ENCODE peak calls at places on chromosomes 3 and 15, in six cellular contexts. M is body of pancreas, J is AG10803, L is fibroblast of lung, A is IMR-90, B is AG04449. W is an unnamed sample.

GRCh38 chr15:29968099-29968892 is 114.5 kb upstream of the GOLGA8J start:
- DNase-seq in A (no peak), J (no peak), L (no peak), B (no peak), M (peak; percentile 15), W (no peak)

GRCh38 chr3:144496116-144496835 is 524.7 kb downstream of the DIPK2A start:
- DNase-seq in B (no peak), A (no peak), J (no peak), M (no peak), L (peak; percentile 6), W (no peak)

GRCh38 chr3:117722856-117723255 is 1013.3 kb downstream of the TUSC7 start:
- DNase-seq in B (no peak), M (no peak), A (no peak), J (no peak), L (no peak), W (no peak)

GRCh38 chr3:73669268-73669667 is 44.5 kb upstream of the PDZRN3 start:
- DNase-seq in B (no peak), M (no peak), J (peak; percentile 35), A (peak; percentile 81), L (peak; percentile 56), W (peak; percentile 43)

GRCh38 chr15:90465140-90465929 is 64.4 kb upstream of the CRTC3 start:
- DNase-seq in B (no peak), A (peak; percentile 81), M (no peak), L (peak; percentile 77), J (peak; percentile 21), W (peak; percentile 74)

GRCh38 chr3:197309528-197310361 is 11.3 kb upstream of the DLG1 start:
- DNase-seq in B (peak; percentile 89), J (peak; percentile 97), M (no peak), L (peak; percentile 95), A (peak; percentile 93), W (peak; percentile 88)

GRCh38 chr3:12318758-12319621 is 30.1 kb downstream of the PPARG start:
- DNase-seq in B (no peak), M (no peak), L (peak; percentile 89), J (no peak), A (no peak), W (peak; percentile 53)

GRCh38 chr3:44932986-44933944 is 42.7 kb downstream of the ZDHHC3 start:
- DNase-seq in A (no peak), L (no peak), J (no peak), M (no peak), B (no peak), W (no peak)

GRCh38 chr15:66714543-66714981 is 12.5 kb downstream of the SMAD6 start:
- DNase-seq in A (peak; percentile 69), M (no peak), L (peak; percentile 60), B (no peak), J (peak; percentile 65), W (peak; percentile 68)

GRCh38 chr3:65742914-65743313 is 295.8 kb downstream of the MAGI1 start:
- DNase-seq in L (peak; percentile 20), M (no peak), B (no peak), J (no peak), A (peak; percentile 81), W (no peak)

GRCh38 chr3:50269977-50270413 is 1.0 kb downstream of the SEMA3B start:
- DNase-seq in B (no peak), J (peak; percentile 47), M (no peak), L (no peak), A (peak; percentile 63), W (no peak)

GRCh38 chr3:1929788-1930414 is 168.8 kb upstream of the CNTN4 start:
- DNase-seq in M (no peak), B (no peak), L (no peak), A (no peak), J (no peak), W (no peak)

GRCh38 chr3:133301731-133302130 is 98.1 kb upstream of the BFSP2 start:
- DNase-seq in L (no peak), A (peak; percentile 53), J (no peak), B (no peak), M (no peak), W (peak; percentile 24)

GRCh38 chr3:150449169-150449721 is 41.1 kb downstream of the TSC22D2 start:
- DNase-seq in L (peak; percentile 74), M (no peak), A (peak; percentile 85), B (no peak), J (peak; percentile 75), W (peak; percentile 73)

GRCh38 chr3:102141913-102142210 is 292.5 kb downstream of the NFKBIZ start:
- DNase-seq in B (no peak), L (peak; percentile 3), M (no peak), J (no peak), A (no peak), W (no peak)

GRCh38 chr15:98806275-98806895 is 158.0 kb downstream of the IGF1R start:
- DNase-seq in L (no peak), M (no peak), A (no peak), J (no peak), B (no peak), W (no peak)

GRCh38 chr3:4981160-4981687 is 2.0 kb downstream of the BHLHE40 start:
- DNase-seq in B (no peak), L (peak; percentile 33), A (peak; percentile 34), J (peak; percentile 33), M (no peak), W (peak; percentile 62)

GRCh38 chr15:29123171-29123570 is 146.5 kb downstream of the NSMCE3 start:
- DNase-seq in L (no peak), B (no peak), A (no peak), J (no peak), M (no peak), W (no peak)

GRCh38 chr3:98777801-98778220 is 14.7 kb downstream of the ST3GAL6 start:
- DNase-seq in M (no peak), A (peak; percentile 80), J (peak; percentile 73), B (peak; percentile 59), L (peak; percentile 74), W (peak; percentile 81)

GRCh38 chr15:29880341-29880740 is 58.1 kb upstream of the TJP1 start:
- DNase-seq in B (no peak), M (no peak), A (no peak), J (no peak), L (no peak), W (no peak)

GRCh38 chr3:96966181-96966929 is 152.0 kb downstream of the EPHA6 start:
- DNase-seq in J (no peak), M (no peak), L (no peak), A (no peak), B (no peak), W (no peak)

GRCh38 chr15:43225201-43225949 is 4.6 kb upstream of the EPB42 start:
- DNase-seq in L (peak; percentile 68), J (peak; percentile 66), B (no peak), A (peak; percentile 63), M (peak; percentile 57), W (peak; percentile 76)

GRCh38 chr15:31448635-31448979 is 122.0 kb downstream of the KLF13 start:
- DNase-seq in J (no peak), M (no peak), A (no peak), B (no peak), L (no peak), W (peak; percentile 14)

GRCh38 chr3:53800041-53800440 is 46.2 kb downstream of the CHDH start:
- DNase-seq in J (peak; percentile 30), B (no peak), M (no peak), A (no peak), L (no peak), W (no peak)

GRCh38 chr3:158727499-158728377 is 4.5 kb downstream of the RARRES1 start:
- DNase-seq in B (no peak), J (peak; percentile 75), A (peak; percentile 83), L (peak; percentile 91), M (peak; percentile 64), W (peak; percentile 87)

GRCh38 chr3:35724106-35724505 is 84.8 kb downstream of the ARPP21 start:
- DNase-seq in A (no peak), M (no peak), L (no peak), B (no peak), J (no peak), W (no peak)

GRCh38 chr15:63843901-63844317 is 10.2 kb upstream of the HERC1 start:
- DNase-seq in M (no peak), L (no peak), J (peak; percentile 25), B (peak; percentile 17), A (peak; percentile 71), W (peak; percentile 22)

GRCh38 chr3:89562373-89562772 is 455.0 kb downstream of the EPHA3 start:
- DNase-seq in L (no peak), M (no peak), B (no peak), A (no peak), J (no peak), W (peak; percentile 23)

GRCh38 chr3:128053614-128054013 is 1.4 kb downstream of the SEC61A1 start:
- DNase-seq in L (no peak), M (no peak), A (no peak), J (no peak), B (no peak), W (no peak)

GRCh38 chr3:128051459-128051836 is 789 bp upstream of the SEC61A1 start:
- DNase-seq in J (no peak), L (no peak), M (no peak), A (no peak), B (no peak), W (no peak)

GRCh38 chr3:128050597-128050996 is 1.6 kb upstream of the SEC61A1 start:
- DNase-seq in B (no peak), L (no peak), J (peak; percentile 30), A (peak; percentile 47), M (peak; percentile 45), W (no peak)

GRCh38 chr3:128052831-128053419 is 688 bp downstream of the SEC61A1 start:
- DNase-seq in A (no peak), L (peak; percentile 28), J (no peak), M (no peak), B (no peak), W (peak; percentile 35)

GRCh38 chr3:128051837-128052766 is at the start of gene SEC61A1:
- DNase-seq in M (peak; percentile 95), B (peak; percentile 41), A (peak; percentile 92), J (peak; percentile 95), L (peak; percentile 93), W (peak; percentile 94)
- H3K4me3 ChIP-seq in M (peak within 1 kb of the TSS; percentile 98), B (peak within 1 kb of the TSS; percentile 88), A (peak within 1 kb of the TSS; percentile 94), J (peak within 1 kb of the TSS; percentile 95), L (peak within 1 kb of the TSS; percentile 94), W (peak within 1 kb of the TSS; percentile 86)

DNA sequence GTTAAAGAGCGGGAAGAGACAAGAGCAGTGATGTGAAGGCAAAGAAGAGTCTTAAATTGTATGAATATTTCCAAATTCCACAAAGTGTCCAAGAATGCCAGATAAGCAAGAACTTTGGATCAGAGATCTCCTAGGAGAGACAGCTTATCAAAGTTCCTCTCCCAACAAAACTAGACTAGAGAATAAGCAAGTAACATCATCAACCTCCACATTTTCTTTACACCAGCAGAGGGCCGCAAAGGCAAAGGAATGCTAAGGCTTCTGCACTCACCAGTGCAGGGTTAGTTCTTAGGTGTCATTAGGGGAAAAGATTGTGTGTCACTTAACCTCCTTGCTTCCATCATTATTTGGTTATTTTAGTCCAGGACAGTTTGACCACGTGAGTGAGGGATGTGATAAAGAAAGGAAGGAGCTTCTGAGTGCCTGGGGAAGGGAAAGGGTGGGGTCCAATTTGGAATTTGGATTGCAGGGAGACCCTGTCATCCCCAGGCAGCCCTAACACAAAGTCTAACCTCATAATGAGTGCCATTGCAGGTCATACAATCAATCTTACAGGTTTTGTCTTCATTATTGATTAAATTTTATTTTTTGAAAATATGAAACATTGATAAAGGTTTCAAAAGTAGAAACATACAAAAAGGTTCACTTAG is 7.5 kb upstream of the CMTM6 start:
- DNase-seq in A (peak; percentile 71), B (peak; percentile 16), L (peak; percentile 78), J (peak; percentile 71), M (peak; percentile 61), W (peak; percentile 81)
- TF ChIP-seq CTCF in A (peak; percentile 89), B (peak; percentile 70), L (peak; percentile 72), J (peak; percentile 83), M (peak; percentile 44), W (peak; percentile 64)

GRCh38 chr3:72176537-72177041 is 391.6 kb upstream of the PROK2 start:
- DNase-seq in A (no peak), L (no peak), J (no peak), B (no peak), M (no peak), W (no peak)
- H3K4me3 ChIP-seq in A (no peak overlapping the region), L (no peak overlapping the region), J (no peak overlapping the region), B (no peak overlapping the region), M (no peak overlapping the region), W (no peak overlapping the region)

GRCh38 chr15:57619746-57620145 is 28.0 kb downstream of the MYZAP start:
- DNase-seq in B (no peak), M (no peak), A (no peak), J (no peak), L (no peak), W (no peak)
- TF ChIP-seq CTCF in B (no peak), M (no peak), A (no peak), J (peak; percentile 10), L (no peak), W (no peak)